ENCODE peak calls at places on chromosomes 13 and 19, in four cellular contexts. R is K562, T is IMR-90, U is GM12878. X is an unnamed sample.

GRCh38 chr13:48400820-48401219 is 12.1 kb downstream of the LPAR6 start:
- DNase-seq in U (peak; percentile 25), R (no peak), T (peak; percentile 46), X (peak; percentile 47)

GRCh38 chr19:958967-959685 is 25.0 kb upstream of the WDR18 start:
- DNase-seq in U (no peak), R (peak; percentile 63), T (peak; percentile 67), X (peak; percentile 81)

GRCh38 chr13:94308808-94309207 is 170.7 kb downstream of the DCT start:
- DNase-seq in R (no peak), U (no peak), T (no peak), X (no peak)

GRCh38 chr19:46043519-46043918 is 2.7 kb upstream of the IGFL4 start:
- DNase-seq in R (no peak), U (no peak), T (no peak), X (no peak)

GRCh38 chr19:30097746-30098280 is 155.8 kb downstream of the URI1 start:
- DNase-seq in T (no peak), U (no peak), R (no peak), X (no peak)

GRCh38 chr13:78660130-78660857 is 1.3 kb upstream of the OBI1 start:
- DNase-seq in T (no peak), R (no peak), U (no peak), X (peak; percentile 33)

GRCh38 chr13:114035583-114036501 is 62.0 kb upstream of the C13orf46 start:
- DNase-seq in T (peak; percentile 35), R (no peak), U (no peak), X (no peak)

GRCh38 chr19:1251233-1251502 is 2.8 kb downstream of the MIDN start:
- DNase-seq in T (peak; percentile 68), U (no peak), R (no peak), X (peak; percentile 86)

GRCh38 chr19:32599736-32600157 is 18.8 kb downstream of the PDCD5 start:
- DNase-seq in U (no peak), R (peak; percentile 50), T (peak; percentile 69), X (peak; percentile 77)

GRCh38 chr19:52638601-52639000 is 446 bp upstream of the ZNF83 start:
- DNase-seq in U (no peak), T (peak; percentile 69), R (peak; percentile 24), X (no peak)

GRCh38 chr19:6744381-6745288 is 5.2 kb downstream of the TRIP10 start:
- DNase-seq in R (no peak), U (no peak), T (peak; percentile 87), X (peak; percentile 88)
- TF ChIP-seq ELK1 in R (no peak), U (no peak), T (no peak), X (no peak)

DNA sequence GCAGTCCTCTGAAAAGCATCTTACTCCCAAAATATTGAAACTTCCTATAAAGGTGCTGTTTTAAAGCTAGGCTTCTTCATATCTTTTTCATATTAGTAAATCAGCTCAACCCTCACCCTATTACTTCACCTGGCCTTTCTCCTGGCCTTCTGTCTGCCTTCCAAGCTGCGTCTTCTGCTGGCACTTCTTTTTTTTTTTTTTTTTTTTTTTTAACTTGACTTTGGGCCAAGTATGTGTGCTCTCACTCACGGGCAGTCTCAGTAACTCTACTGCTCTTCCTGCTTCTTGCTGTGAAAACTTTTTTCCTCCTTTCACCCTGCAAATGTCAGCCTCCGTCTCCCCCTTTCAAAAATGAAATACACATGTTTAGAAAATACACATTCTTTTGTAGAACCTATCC is 41.2 kb upstream of the KCTD4 start:
- DNase-seq in U (no peak), R (no peak), T (peak; percentile 53), X (peak; percentile 26)
- TF ChIP-seq ELK1 in U (no peak), R (no peak), T (no peak), X (no peak)

GRCh38 chr19:10861118-10861651 is 10.2 kb upstream of the CARM1 start:
- DNase-seq in T (no peak), U (no peak), R (peak; percentile 29), X (no peak)
- TF ChIP-seq ELK1 in T (no peak), U (no peak), R (no peak), X (no peak)

GRCh38 chr13:110056640-110057039 is 250.3 kb downstream of the COL4A1 start:
- DNase-seq in R (no peak), T (no peak), U (no peak), X (no peak)
- TF ChIP-seq ELK1 in R (no peak), T (no peak), U (no peak), X (no peak)

GRCh38 chr19:49589391-49589790 is 1.6 kb upstream of the PRR12 start:
- DNase-seq in T (no peak), R (no peak), U (no peak), X (no peak)

GRCh38 chr19:49585023-49585422 is 3.9 kb downstream of the PRRG2 start:
- DNase-seq in U (no peak), R (no peak), T (no peak), X (no peak)

GRCh38 chr19:49590071-49590970 is 661 bp upstream of the PRR12 start:
- DNase-seq in T (peak; percentile 95), U (peak; percentile 91), R (peak; percentile 97), X (peak; percentile 99)

GRCh38 chr19:49588370-49589122 is 2.4 kb upstream of the PRR12 start:
- DNase-seq in T (no peak), U (no peak), R (no peak), X (no peak)

GRCh38 chr19:49587227-49587626 is 3.8 kb upstream of the PRR12 start:
- DNase-seq in T (no peak), U (no peak), R (no peak), X (no peak)
- TF ChIP-seq ELK1 in T (no peak), U (no peak), R (no peak), X (no peak)

GRCh38 chr19:39347332-39348227 is 5.4 kb downstream of the SAMD4B start:
- DNase-seq in U (no peak), R (no peak), T (peak; percentile 53), X (no peak)
- TF ChIP-seq ELK1 in U (no peak), R (no peak), T (no peak), X (no peak)

GRCh38 chr19:7506385-7507328 is 9.2 kb upstream of the ZNF358 start:
- DNase-seq in U (no peak), T (peak; percentile 48), R (peak; percentile 86), X (peak; percentile 62)
- TF ChIP-seq ELK1 in U (no peak), T (no peak), R (no peak), X (no peak)